ENCODE peak calls at places on chromosomes 16 and 17, in eight cellular contexts. One of them, this sample, is unnamed.
A peak's percentile ranks its signal among the peaks of the same experiment; 100 is the strongest.

GRCh38 chr16:89072216-89073130 is 21.2 kb upstream of the ACSF3 start:
- DNase-seq in lower leg skin: no peak
- DNase-seq in A549: no peak
- DNase-seq in adrenal gland: no peak
- DNase-seq in K562: no peak
- DNase-seq in kidney epithelial cell: no peak
- DNase-seq in sigmoid colon: peak; percentile 79
- DNase-seq in retinal pigment epithelial cell: no peak
- DNase-seq in this sample: no peak

GRCh38 chr16:89040861-89041570 is 52.6 kb upstream of the ACSF3 start:
- DNase-seq in lower leg skin: no peak
- DNase-seq in A549: no peak
- DNase-seq in adrenal gland: no peak
- DNase-seq in K562: no peak
- DNase-seq in kidney epithelial cell: no peak
- DNase-seq in sigmoid colon: no peak
- DNase-seq in retinal pigment epithelial cell: no peak
- DNase-seq in this sample: no peak

GRCh38 chr17:10337136-10337535 is 35.7 kb downstream of the MYH13 start:
- DNase-seq in lower leg skin: no peak
- DNase-seq in A549: no peak
- DNase-seq in adrenal gland: no peak
- DNase-seq in K562: no peak
- DNase-seq in kidney epithelial cell: no peak
- DNase-seq in sigmoid colon: no peak
- DNase-seq in retinal pigment epithelial cell: no peak
- DNase-seq in this sample: no peak

GRCh38 chr17:57296231-57296630 is 39.9 kb downstream of the MSI2 start:
- DNase-seq in lower leg skin: no peak
- DNase-seq in A549: no peak
- DNase-seq in adrenal gland: no peak
- DNase-seq in K562: no peak
- DNase-seq in kidney epithelial cell: no peak
- DNase-seq in sigmoid colon: no peak
- DNase-seq in retinal pigment epithelial cell: no peak
- DNase-seq in this sample: peak; percentile 55

GRCh38 chr17:74446551-74447500 is 14.9 kb downstream of the GPRC5C start:
- DNase-seq in lower leg skin: peak; percentile 36
- DNase-seq in A549: no peak
- DNase-seq in adrenal gland: peak; percentile 47
- DNase-seq in K562: no peak
- DNase-seq in kidney epithelial cell: no peak
- DNase-seq in sigmoid colon: no peak
- DNase-seq in retinal pigment epithelial cell: no peak
- DNase-seq in this sample: no peak

GRCh38 chr16:1941924-1942809 is 832 bp downstream of the MSRB1 start:
- DNase-seq in lower leg skin: no peak
- DNase-seq in A549: no peak
- DNase-seq in adrenal gland: no peak
- DNase-seq in K562: peak; percentile 38
- DNase-seq in kidney epithelial cell: no peak
- DNase-seq in sigmoid colon: peak; percentile 75
- DNase-seq in retinal pigment epithelial cell: no peak
- DNase-seq in this sample: no peak

GRCh38 chr16:1941162-1941923 is 1.7 kb downstream of the MSRB1 start:
- DNase-seq in lower leg skin: no peak
- DNase-seq in A549: no peak
- DNase-seq in adrenal gland: no peak
- DNase-seq in K562: peak; percentile 75
- DNase-seq in kidney epithelial cell: no peak
- DNase-seq in sigmoid colon: no peak
- DNase-seq in retinal pigment epithelial cell: no peak
- DNase-seq in this sample: no peak

GRCh38 chr17:16943541-16944333 is 28.2 kb downstream of the TNFRSF13B start:
- DNase-seq in lower leg skin: no peak
- DNase-seq in A549: no peak
- DNase-seq in adrenal gland: no peak
- DNase-seq in K562: no peak
- DNase-seq in kidney epithelial cell: no peak
- DNase-seq in sigmoid colon: peak; percentile 36
- DNase-seq in retinal pigment epithelial cell: no peak
- DNase-seq in this sample: no peak

GRCh38 chr16:51392651-51393187 is 241.6 kb upstream of the SALL1 start:
- DNase-seq in lower leg skin: peak; percentile 62
- DNase-seq in A549: no peak
- DNase-seq in adrenal gland: no peak
- DNase-seq in K562: no peak
- DNase-seq in kidney epithelial cell: no peak
- DNase-seq in sigmoid colon: no peak
- DNase-seq in retinal pigment epithelial cell: no peak
- DNase-seq in this sample: no peak

GRCh38 chr16:89358030-89359005 is 132.0 kb downstream of the ANKRD11 start:
- DNase-seq in lower leg skin: no peak
- DNase-seq in A549: no peak
- DNase-seq in adrenal gland: no peak
- DNase-seq in K562: no peak
- DNase-seq in kidney epithelial cell: no peak
- DNase-seq in sigmoid colon: no peak
- DNase-seq in retinal pigment epithelial cell: no peak
- DNase-seq in this sample: no peak

GRCh38 chr16:22373662-22374310 is 633 bp downstream of the CDR2 start:
- DNase-seq in lower leg skin: no peak
- DNase-seq in A549: no peak
- DNase-seq in adrenal gland: peak; percentile 54
- DNase-seq in K562: no peak
- DNase-seq in kidney epithelial cell: no peak
- DNase-seq in sigmoid colon: peak; percentile 79
- DNase-seq in retinal pigment epithelial cell: no peak
- DNase-seq in this sample: no peak

GRCh38 chr16:16067127-16067526 is 117.7 kb downstream of the ABCC1 start:
- DNase-seq in lower leg skin: no peak
- DNase-seq in A549: no peak
- DNase-seq in adrenal gland: no peak
- DNase-seq in K562: no peak
- DNase-seq in kidney epithelial cell: no peak
- DNase-seq in sigmoid colon: peak; percentile 95
- DNase-seq in retinal pigment epithelial cell: no peak
- DNase-seq in this sample: no peak

GRCh38 chr17:33049781-33050414 is 58.3 kb downstream of the SPACA3 start:
- DNase-seq in lower leg skin: peak; percentile 19
- DNase-seq in A549: peak; percentile 76
- DNase-seq in adrenal gland: peak; percentile 73
- DNase-seq in K562: peak; percentile 82
- DNase-seq in kidney epithelial cell: no peak
- DNase-seq in sigmoid colon: no peak
- DNase-seq in retinal pigment epithelial cell: no peak
- DNase-seq in this sample: peak; percentile 4

GRCh38 chr16:4309833-4310266 is 6.0 kb upstream of the GLIS2 start:
- DNase-seq in lower leg skin: no peak
- DNase-seq in A549: peak; percentile 84
- DNase-seq in adrenal gland: peak; percentile 78
- DNase-seq in K562: no peak
- DNase-seq in kidney epithelial cell: peak; percentile 42
- DNase-seq in sigmoid colon: peak; percentile 85
- DNase-seq in retinal pigment epithelial cell: peak; percentile 72
- DNase-seq in this sample: no peak

GRCh38 chr16:75341934-75342811 is 90.7 kb upstream of the BCAR1 start:
- DNase-seq in lower leg skin: no peak
- DNase-seq in A549: no peak
- DNase-seq in adrenal gland: no peak
- DNase-seq in K562: no peak
- DNase-seq in kidney epithelial cell: peak; percentile 74
- DNase-seq in sigmoid colon: no peak
- DNase-seq in retinal pigment epithelial cell: peak; percentile 11
- DNase-seq in this sample: peak; percentile 60

GRCh38 chr16:70467113-70467512 is 12.7 kb downstream of the FCSK start:
- DNase-seq in lower leg skin: no peak
- DNase-seq in A549: no peak
- DNase-seq in adrenal gland: no peak
- DNase-seq in K562: no peak
- DNase-seq in kidney epithelial cell: no peak
- DNase-seq in sigmoid colon: no peak
- DNase-seq in retinal pigment epithelial cell: no peak
- DNase-seq in this sample: no peak

GRCh38 chr16:9258423-9259051 is 167.1 kb downstream of the HAPSTR1 start:
- DNase-seq in lower leg skin: no peak
- DNase-seq in A549: peak; percentile 54
- DNase-seq in adrenal gland: peak; percentile 20
- DNase-seq in K562: peak; percentile 49
- DNase-seq in kidney epithelial cell: no peak
- DNase-seq in sigmoid colon: no peak
- DNase-seq in retinal pigment epithelial cell: peak; percentile 1
- DNase-seq in this sample: no peak

GRCh38 chr16:64238576-64238975 is 883.3 kb downstream of the CDH11 start:
- DNase-seq in lower leg skin: no peak
- DNase-seq in A549: no peak
- DNase-seq in adrenal gland: no peak
- DNase-seq in K562: no peak
- DNase-seq in kidney epithelial cell: no peak
- DNase-seq in sigmoid colon: no peak
- DNase-seq in retinal pigment epithelial cell: no peak
- DNase-seq in this sample: no peak

GRCh38 chr16:64240586-64240985 is 881.3 kb downstream of the CDH11 start:
- DNase-seq in lower leg skin: no peak
- DNase-seq in A549: no peak
- DNase-seq in adrenal gland: no peak
- DNase-seq in K562: no peak
- DNase-seq in kidney epithelial cell: peak; percentile 48
- DNase-seq in sigmoid colon: no peak
- DNase-seq in retinal pigment epithelial cell: no peak
- DNase-seq in this sample: no peak

DNA sequence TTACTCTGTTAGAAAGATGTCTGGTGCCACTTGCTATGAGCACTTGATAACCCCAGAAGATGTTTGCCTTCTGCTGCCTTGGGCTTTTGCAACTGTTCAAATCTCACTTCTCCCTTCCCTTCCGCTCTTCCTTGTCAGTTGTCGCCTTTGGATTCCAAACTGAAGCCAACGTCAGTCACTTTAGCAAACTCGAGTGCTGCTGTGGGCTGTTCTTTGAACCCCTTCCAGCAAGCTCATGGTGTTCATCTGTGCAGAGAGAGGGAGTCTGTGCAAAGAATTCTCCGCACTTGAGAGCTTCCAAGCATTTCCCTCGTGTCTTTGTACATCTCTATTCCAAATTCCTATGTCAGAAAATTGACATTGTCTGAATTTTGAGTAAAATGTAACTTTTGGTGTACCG is 879.4 kb downstream of the CDH11 start:
- DNase-seq in lower leg skin: no peak
- DNase-seq in A549: no peak
- DNase-seq in adrenal gland: no peak
- DNase-seq in K562: no peak
- DNase-seq in kidney epithelial cell: no peak
- DNase-seq in sigmoid colon: no peak
- DNase-seq in retinal pigment epithelial cell: no peak
- DNase-seq in this sample: no peak
- TF ChIP-seq CTCF in lower leg skin: no peak
- TF ChIP-seq CTCF in A549: no peak
- TF ChIP-seq CTCF in adrenal gland: no peak
- TF ChIP-seq CTCF in K562: no peak
- TF ChIP-seq CTCF in kidney epithelial cell: no peak
- TF ChIP-seq CTCF in sigmoid colon: no peak
- TF ChIP-seq CTCF in retinal pigment epithelial cell: no peak
- TF ChIP-seq CTCF in this sample: no peak

GRCh38 chr16:49884033-49884707 is 28.3 kb upstream of the ZNF423 start:
- DNase-seq in lower leg skin: no peak
- DNase-seq in A549: no peak
- DNase-seq in adrenal gland: no peak
- DNase-seq in K562: no peak
- DNase-seq in kidney epithelial cell: no peak
- DNase-seq in sigmoid colon: no peak
- DNase-seq in retinal pigment epithelial cell: no peak
- DNase-seq in this sample: no peak
- H3K4me3 ChIP-seq in lower leg skin: no peak overlapping the region
- H3K4me3 ChIP-seq in A549: no peak overlapping the region
- H3K4me3 ChIP-seq in adrenal gland: no peak overlapping the region
- H3K4me3 ChIP-seq in K562: no peak overlapping the region
- H3K4me3 ChIP-seq in kidney epithelial cell: no peak overlapping the region
- H3K4me3 ChIP-seq in sigmoid colon: no peak overlapping the region
- H3K4me3 ChIP-seq in retinal pigment epithelial cell: no peak overlapping the region
- H3K4me3 ChIP-seq in this sample: no peak overlapping the region

GRCh38 chr17:3602499-3602898 is 6.7 kb downstream of the TRPV1 start:
- DNase-seq in lower leg skin: no peak
- DNase-seq in A549: peak; percentile 48
- DNase-seq in adrenal gland: peak; percentile 42
- DNase-seq in K562: peak; percentile 65
- DNase-seq in kidney epithelial cell: no peak
- DNase-seq in sigmoid colon: no peak
- DNase-seq in retinal pigment epithelial cell: no peak
- DNase-seq in this sample: no peak
- TF ChIP-seq CTCF in lower leg skin: no peak
- TF ChIP-seq CTCF in A549: peak; percentile 46
- TF ChIP-seq CTCF in adrenal gland: peak; percentile 45
- TF ChIP-seq CTCF in K562: peak; percentile 73
- TF ChIP-seq CTCF in kidney epithelial cell: peak; percentile 35
- TF ChIP-seq CTCF in sigmoid colon: no peak
- TF ChIP-seq CTCF in retinal pigment epithelial cell: peak; percentile 44
- TF ChIP-seq CTCF in this sample: peak; percentile 11

GRCh38 chr16:83137326-83137770 is 510.6 kb downstream of the CDH13 start:
- DNase-seq in lower leg skin: no peak
- DNase-seq in A549: no peak
- DNase-seq in adrenal gland: peak; percentile 47
- DNase-seq in K562: no peak
- DNase-seq in kidney epithelial cell: peak; percentile 34
- DNase-seq in sigmoid colon: no peak
- DNase-seq in retinal pigment epithelial cell: no peak
- DNase-seq in this sample: no peak
- H3K4me3 ChIP-seq in lower leg skin: no peak overlapping the region
- H3K4me3 ChIP-seq in A549: no peak overlapping the region
- H3K4me3 ChIP-seq in adrenal gland: no peak overlapping the region
- H3K4me3 ChIP-seq in K562: no peak overlapping the region
- H3K4me3 ChIP-seq in kidney epithelial cell: no peak overlapping the region
- H3K4me3 ChIP-seq in sigmoid colon: peak overlapping the region; percentile 34
- H3K4me3 ChIP-seq in retinal pigment epithelial cell: no peak overlapping the region
- H3K4me3 ChIP-seq in this sample: no peak overlapping the region

DNA sequence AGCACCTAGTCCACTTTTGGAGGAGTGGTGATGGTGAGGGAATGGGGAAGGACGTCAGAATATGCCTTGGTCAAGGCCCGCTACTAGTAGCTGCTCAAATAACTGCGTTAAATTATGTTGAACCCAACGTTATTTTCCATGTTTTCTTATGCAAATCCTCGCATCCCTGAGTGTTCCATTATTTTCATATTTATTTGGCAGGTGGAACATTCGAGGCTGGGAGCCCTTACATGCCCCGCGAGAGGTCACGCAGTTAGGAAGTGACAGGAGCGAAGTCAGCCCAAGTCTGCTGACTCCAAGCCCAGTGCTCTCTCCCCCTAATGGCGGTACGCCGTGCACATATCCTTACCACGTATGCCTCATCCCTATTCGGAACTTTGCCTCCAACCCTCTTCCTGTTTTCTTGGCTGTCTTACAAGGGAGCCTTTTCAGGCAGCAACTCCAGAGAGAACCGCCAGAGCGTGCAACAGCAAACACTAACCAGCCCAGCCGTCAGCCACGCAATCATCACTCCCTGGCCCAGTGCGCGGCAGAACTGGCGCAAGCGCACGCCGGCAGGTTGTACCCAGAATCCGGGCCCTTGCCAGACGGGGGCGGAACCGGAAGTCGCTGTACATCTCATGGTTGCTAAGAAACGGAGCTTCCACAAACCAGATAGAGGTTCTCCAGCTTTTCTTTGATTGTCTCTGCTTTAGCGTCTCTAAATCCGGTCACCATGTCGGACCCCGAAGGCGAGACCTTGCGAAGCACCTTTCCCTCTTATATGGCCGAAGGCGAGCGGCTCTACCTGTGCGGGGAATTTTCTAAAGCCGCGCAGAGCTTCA is at the start of gene ODAD4:
- DNase-seq in lower leg skin: peak; percentile 94
- DNase-seq in A549: peak; percentile 99
- DNase-seq in adrenal gland: peak; percentile 98
- DNase-seq in K562: peak; percentile 93
- DNase-seq in kidney epithelial cell: peak; percentile 92
- DNase-seq in sigmoid colon: peak; percentile 99
- DNase-seq in retinal pigment epithelial cell: peak; percentile 82
- DNase-seq in this sample: peak; percentile 96
- TF ChIP-seq CTCF in lower leg skin: no peak
- TF ChIP-seq CTCF in A549: peak; percentile 45
- TF ChIP-seq CTCF in adrenal gland: peak; percentile 48
- TF ChIP-seq CTCF in K562: peak; percentile 72
- TF ChIP-seq CTCF in kidney epithelial cell: peak; percentile 39
- TF ChIP-seq CTCF in sigmoid colon: peak; percentile 35
- TF ChIP-seq CTCF in retinal pigment epithelial cell: peak; percentile 49
- TF ChIP-seq CTCF in this sample: peak; percentile 38